ENCODE peak calls at places on chromosomes 7 and 10, in four cellular contexts. H is sigmoid colon, U is ovary, I is suprapubic skin. L is an unnamed sample. For H3K4me1, the result is how much of the 10 kb centered on the place peaks cover.

GRCh38 chr7:373818-374705 is 84.1 kb downstream of the FOXL3 start:
- DNase-seq in H (peak), U (no peak), I (peak), L (peak)

GRCh38 chr10:31319602-31320178 is 674 bp downstream of the ZEB1 start:
- DNase-seq in H (no peak), U (no peak), I (peak), L (no peak)

GRCh38 chr10:101967119-101967518 is 88.9 kb downstream of the ARMH3 start:
- DNase-seq in H (no peak), U (no peak), I (no peak), L (no peak)

GRCh38 chr7:139393621-139394215 is 34.0 kb downstream of the LUC7L2 start:
- DNase-seq in H (no peak), U (no peak), I (no peak), L (no peak)

GRCh38 chr7:21067216-21067615 is 280.5 kb upstream of the SP8 start:
- DNase-seq in H (no peak), U (no peak), I (no peak), L (no peak)

GRCh38 chr7:105141068-105141467 is 127.1 kb downstream of the KMT2E start:
- DNase-seq in H (no peak), U (no peak), I (no peak), L (no peak)

GRCh38 chr7:19872094-19872493 is 98.7 kb upstream of the TMEM196 start:
- DNase-seq in H (no peak), U (no peak), I (no peak), L (no peak)

GRCh38 chr7:19919156-19920085 is 146.0 kb upstream of the TMEM196 start:
- DNase-seq in H (no peak), U (no peak), I (no peak), L (no peak)

GRCh38 chr10:14712991-14713422 is 61.7 kb downstream of the FAM107B start:
- DNase-seq in H (no peak), U (no peak), I (no peak), L (no peak)

GRCh38 chr10:1109795-1110673 is 53.8 kb downstream of the WDR37 start:
- DNase-seq in H (no peak), U (peak), I (no peak), L (no peak)

GRCh38 chr7:94055963-94056362 is 51.8 kb upstream of the BET1 start:
- DNase-seq in H (no peak), U (no peak), I (no peak), L (no peak)

GRCh38 chr7:103075337-103075918 is 488 bp downstream of the ARMC10 start:
- DNase-seq in H (peak), U (peak), I (peak), L (peak)
- TF ChIP-seq POLR2A in H (no peak), U (no peak), I (no peak), L (no peak)

GRCh38 chr7:102991540-102992214 is 78.9 kb downstream of the LRRC17 start:
- DNase-seq in H (no peak), U (no peak), I (no peak), L (no peak)

GRCh38 chr7:102992509-102992819 is 79.7 kb downstream of the LRRC17 start:
- DNase-seq in H (no peak), U (no peak), I (no peak), L (no peak)

GRCh38 chr7:102993532-102994029 is 80.8 kb downstream of the LRRC17 start:
- DNase-seq in H (no peak), U (peak), I (no peak), L (no peak)

GRCh38 chr7:102994567-102994966 is 80.0 kb downstream of the FBXL13 start:
- DNase-seq in H (no peak), U (no peak), I (no peak), L (no peak)

GRCh38 chr7:102992820-102993531 is 80.2 kb downstream of the LRRC17 start:
- DNase-seq in H (no peak), U (no peak), I (no peak), L (no peak)
- TF ChIP-seq EP300 in H (no peak), U (no peak), I (no peak), L (no peak)

GRCh38 chr10:33537066-33537465 is 202.6 kb upstream of the NRP1 start:
- DNase-seq in H (no peak), U (no peak), I (no peak), L (no peak)

GRCh38 chr10:33534455-33534854 is 200.0 kb upstream of the NRP1 start:
- DNase-seq in H (no peak), U (no peak), I (no peak), L (no peak)

GRCh38 chr10:33539137-33539536 is 204.7 kb upstream of the NRP1 start:
- DNase-seq in H (no peak), U (no peak), I (no peak), L (no peak)

GRCh38 chr10:33535866-33536265 is 201.4 kb upstream of the NRP1 start:
- DNase-seq in H (no peak), U (no peak), I (no peak), L (no peak)

GRCh38 chr10:33536508-33536907 is 202.0 kb upstream of the NRP1 start:
- DNase-seq in H (no peak), U (no peak), I (no peak), L (no peak)
- H3K4me1 ChIP-seq in H (under half), U (under half), I (under half), L (under half)

DNA sequence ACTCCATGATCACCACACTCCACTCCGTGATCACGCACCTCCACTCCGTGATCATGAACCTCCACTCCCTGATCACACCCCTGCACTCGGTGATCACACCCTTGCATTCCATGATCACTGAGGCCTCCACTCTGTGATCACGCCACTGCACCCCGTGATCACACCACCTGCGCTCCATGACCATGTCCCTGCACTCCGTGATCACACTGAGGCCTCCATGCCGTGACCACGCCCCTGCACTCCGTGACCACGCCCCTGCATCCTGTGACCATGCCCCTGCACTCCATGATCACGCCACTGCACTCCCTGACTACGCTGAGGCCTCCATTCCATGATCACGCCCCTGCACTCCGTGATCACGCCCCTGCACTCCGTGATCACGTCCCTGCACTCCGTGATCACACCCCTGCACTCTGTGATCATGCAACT is 27.1 kb downstream of the STK32C start:
- DNase-seq in H (no peak), U (no peak), I (no peak), L (no peak)
- TF ChIP-seq POLR2A in H (no peak), U (no peak), I (no peak), L (no peak)